ENCODE peak calls at places on chromosomes 7 and 10, in eight cellular contexts. One of them, this sample, is unnamed.

GRCh38 chr10:119135517-119135890 is 30.0 kb downstream of the SFXN4 start:
- DNase-seq in heart left ventricle: no peak
- DNase-seq in hepatocyte: peak
- DNase-seq in Panc1: no peak
- DNase-seq in RWPE1: no peak
- DNase-seq in PC-9: no peak
- DNase-seq in left lung: no peak
- DNase-seq in fibroblast of lung: peak
- DNase-seq in this sample: peak

GRCh38 chr10:75283150-75284096 is 47.7 kb upstream of the COMTD1 start:
- DNase-seq in fibroblast of lung: peak
- DNase-seq in hepatocyte: peak
- DNase-seq in heart left ventricle: no peak
- DNase-seq in Panc1: no peak
- DNase-seq in PC-9: no peak
- DNase-seq in RWPE1: no peak
- DNase-seq in left lung: no peak
- DNase-seq in this sample: no peak

GRCh38 chr10:6543431-6544005 is 36.6 kb downstream of the PRKCQ start:
- DNase-seq in left lung: no peak
- DNase-seq in hepatocyte: no peak
- DNase-seq in Panc1: no peak
- DNase-seq in RWPE1: no peak
- DNase-seq in fibroblast of lung: no peak
- DNase-seq in PC-9: no peak
- DNase-seq in heart left ventricle: no peak
- DNase-seq in this sample: no peak

GRCh38 chr10:123821136-123821535 is 70.5 kb downstream of the CPXM2 start:
- DNase-seq in fibroblast of lung: no peak
- DNase-seq in PC-9: no peak
- DNase-seq in RWPE1: no peak
- DNase-seq in heart left ventricle: no peak
- DNase-seq in left lung: no peak
- DNase-seq in hepatocyte: no peak
- DNase-seq in Panc1: no peak
- DNase-seq in this sample: no peak

GRCh38 chr10:4725917-4726606 is 99.9 kb upstream of the AKR1E2 start:
- DNase-seq in hepatocyte: peak
- DNase-seq in PC-9: peak
- DNase-seq in Panc1: peak
- DNase-seq in heart left ventricle: no peak
- DNase-seq in RWPE1: peak
- DNase-seq in fibroblast of lung: peak
- DNase-seq in left lung: no peak
- DNase-seq in this sample: no peak

GRCh38 chr7:93011351-93012294 is 106.2 kb downstream of the SAMD9 start:
- DNase-seq in hepatocyte: peak
- DNase-seq in fibroblast of lung: peak
- DNase-seq in left lung: no peak
- DNase-seq in RWPE1: peak
- DNase-seq in heart left ventricle: no peak
- DNase-seq in Panc1: no peak
- DNase-seq in PC-9: no peak
- DNase-seq in this sample: no peak

GRCh38 chr10:91536790-91537189 is 96.1 kb downstream of the PPP1R3C start:
- DNase-seq in heart left ventricle: no peak
- DNase-seq in PC-9: no peak
- DNase-seq in RWPE1: no peak
- DNase-seq in hepatocyte: no peak
- DNase-seq in left lung: no peak
- DNase-seq in Panc1: no peak
- DNase-seq in fibroblast of lung: no peak
- DNase-seq in this sample: no peak

GRCh38 chr7:73350311-73351068 is 22.5 kb downstream of the FKBP6 start:
- DNase-seq in heart left ventricle: no peak
- DNase-seq in hepatocyte: no peak
- DNase-seq in PC-9: no peak
- DNase-seq in RWPE1: no peak
- DNase-seq in left lung: no peak
- DNase-seq in Panc1: no peak
- DNase-seq in fibroblast of lung: no peak
- DNase-seq in this sample: no peak

GRCh38 chr7:101875215-101875846 is 57.9 kb downstream of the CUX1 start:
- DNase-seq in heart left ventricle: no peak
- DNase-seq in RWPE1: no peak
- DNase-seq in hepatocyte: no peak
- DNase-seq in fibroblast of lung: no peak
- DNase-seq in left lung: no peak
- DNase-seq in Panc1: no peak
- DNase-seq in PC-9: no peak
- DNase-seq in this sample: no peak

GRCh38 chr10:43160919-43161251 is 22.6 kb downstream of the CSGALNACT2 start:
- DNase-seq in Panc1: no peak
- DNase-seq in PC-9: no peak
- DNase-seq in heart left ventricle: no peak
- DNase-seq in RWPE1: no peak
- DNase-seq in left lung: no peak
- DNase-seq in hepatocyte: no peak
- DNase-seq in fibroblast of lung: no peak
- DNase-seq in this sample: no peak

GRCh38 chr7:105387621-105388372 is 924 bp downstream of the SRPK2 start:
- DNase-seq in Panc1: no peak
- DNase-seq in hepatocyte: peak
- DNase-seq in RWPE1: peak
- DNase-seq in heart left ventricle: peak
- DNase-seq in left lung: peak
- DNase-seq in fibroblast of lung: peak
- DNase-seq in PC-9: peak
- DNase-seq in this sample: no peak
- TF ChIP-seq CTCF in Panc1: no peak
- TF ChIP-seq CTCF in hepatocyte: peak
- TF ChIP-seq CTCF in RWPE1: no peak
- TF ChIP-seq CTCF in heart left ventricle: no peak
- TF ChIP-seq CTCF in left lung: no peak
- TF ChIP-seq CTCF in fibroblast of lung: no peak
- TF ChIP-seq CTCF in PC-9: no peak
- TF ChIP-seq CTCF in this sample: no peak

GRCh38 chr10:71621263-71621751 is 98.3 kb downstream of the C10orf105 start:
- DNase-seq in heart left ventricle: no peak
- DNase-seq in hepatocyte: no peak
- DNase-seq in left lung: no peak
- DNase-seq in fibroblast of lung: peak
- DNase-seq in RWPE1: no peak
- DNase-seq in PC-9: no peak
- DNase-seq in Panc1: no peak
- DNase-seq in this sample: no peak

GRCh38 chr10:71621783-71622526 is 97.6 kb downstream of the C10orf105 start:
- DNase-seq in heart left ventricle: no peak
- DNase-seq in hepatocyte: peak
- DNase-seq in fibroblast of lung: peak
- DNase-seq in left lung: no peak
- DNase-seq in Panc1: no peak
- DNase-seq in PC-9: peak
- DNase-seq in RWPE1: peak
- DNase-seq in this sample: no peak

GRCh38 chr10:71622656-71623055 is 96.9 kb downstream of the C10orf105 start:
- DNase-seq in Panc1: no peak
- DNase-seq in fibroblast of lung: no peak
- DNase-seq in left lung: no peak
- DNase-seq in RWPE1: no peak
- DNase-seq in hepatocyte: no peak
- DNase-seq in heart left ventricle: no peak
- DNase-seq in PC-9: no peak
- DNase-seq in this sample: no peak

GRCh38 chr10:71623986-71624291 is 95.6 kb downstream of the C10orf105 start:
- DNase-seq in Panc1: no peak
- DNase-seq in fibroblast of lung: no peak
- DNase-seq in PC-9: no peak
- DNase-seq in heart left ventricle: no peak
- DNase-seq in left lung: no peak
- DNase-seq in RWPE1: no peak
- DNase-seq in hepatocyte: no peak
- DNase-seq in this sample: no peak

DNA sequence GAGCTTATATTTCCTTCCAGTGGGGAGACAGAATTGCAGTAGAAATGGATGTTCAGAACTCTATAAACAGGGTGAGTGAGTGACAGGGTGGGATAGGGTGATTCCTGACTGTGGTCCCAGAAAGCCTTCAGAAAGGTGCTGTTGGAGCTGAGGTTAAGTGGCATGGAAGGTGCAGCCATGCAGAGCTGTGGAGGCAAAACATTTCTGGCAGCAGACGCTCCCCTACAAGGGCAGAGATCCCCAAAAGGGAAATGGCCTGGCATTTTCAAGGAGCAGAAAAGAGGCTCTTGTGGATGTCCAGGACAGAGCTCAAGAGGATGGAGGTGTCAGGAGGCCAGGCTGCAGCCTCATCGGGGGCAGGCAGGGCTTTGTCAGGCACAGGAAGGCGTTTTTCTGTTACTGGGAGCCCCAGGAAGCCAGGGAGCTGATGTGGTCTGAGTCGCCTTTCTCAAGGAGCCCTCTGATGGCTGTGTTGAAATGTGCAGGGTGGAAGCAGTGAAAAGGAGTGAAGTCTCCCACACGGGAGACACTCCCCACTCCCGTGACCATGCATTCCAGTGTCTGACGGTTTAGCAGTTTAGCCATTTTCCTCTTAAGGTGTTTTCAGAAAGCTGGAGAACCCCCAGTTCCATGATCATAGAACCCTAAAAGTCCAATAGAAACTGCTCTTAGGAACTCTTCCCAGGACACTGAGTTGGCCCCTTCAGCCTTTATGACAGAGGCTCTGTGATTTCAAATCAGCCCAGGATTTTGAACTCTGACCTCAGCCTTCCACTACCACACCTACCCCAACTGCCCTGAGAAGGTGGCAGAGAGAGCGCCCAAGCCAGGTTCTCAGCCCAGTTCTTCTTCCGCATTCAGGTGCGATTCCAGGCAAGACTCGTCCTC is 96.2 kb downstream of the C10orf105 start:
- DNase-seq in RWPE1: peak
- DNase-seq in heart left ventricle: no peak
- DNase-seq in PC-9: no peak
- DNase-seq in hepatocyte: peak
- DNase-seq in fibroblast of lung: peak
- DNase-seq in left lung: no peak
- DNase-seq in Panc1: no peak
- DNase-seq in this sample: no peak
- TF ChIP-seq CTCF in RWPE1: no peak
- TF ChIP-seq CTCF in heart left ventricle: peak
- TF ChIP-seq CTCF in PC-9: peak
- TF ChIP-seq CTCF in hepatocyte: peak
- TF ChIP-seq CTCF in fibroblast of lung: peak
- TF ChIP-seq CTCF in left lung: no peak
- TF ChIP-seq CTCF in Panc1: no peak
- TF ChIP-seq CTCF in this sample: peak

DNA sequence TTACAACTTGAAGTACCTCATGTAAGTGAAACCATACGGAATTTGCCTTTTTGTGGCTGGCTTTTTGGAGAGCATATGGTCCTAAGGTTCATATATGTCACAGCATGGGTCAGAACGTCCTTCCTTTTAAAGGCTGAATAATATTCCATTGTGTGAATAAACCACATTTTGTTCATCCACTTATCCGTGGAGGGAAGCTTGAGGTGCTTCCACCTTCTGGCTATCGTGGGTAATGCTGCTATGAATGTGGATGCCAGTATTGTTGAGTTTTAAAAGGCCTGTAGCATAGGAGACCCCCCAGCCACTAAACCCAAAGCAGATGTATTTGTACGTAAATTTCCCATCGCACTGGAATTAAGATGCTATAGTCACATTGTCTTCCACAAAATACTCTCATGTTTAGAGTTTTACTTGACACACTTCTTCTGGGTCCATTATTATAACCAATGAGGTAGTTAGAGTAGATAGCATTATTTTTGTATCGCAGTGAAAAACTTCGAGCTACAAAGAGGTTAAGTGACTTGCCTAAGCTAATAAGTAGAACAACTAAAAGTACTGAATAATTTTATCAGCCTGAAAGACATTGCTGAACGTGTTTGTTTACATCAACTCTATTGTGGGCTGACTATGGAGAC is 182.9 kb upstream of the CTBP2 start:
- DNase-seq in hepatocyte: peak
- DNase-seq in PC-9: no peak
- DNase-seq in Panc1: peak
- DNase-seq in heart left ventricle: no peak
- DNase-seq in fibroblast of lung: peak
- DNase-seq in RWPE1: peak
- DNase-seq in left lung: no peak
- DNase-seq in this sample: no peak
- TF ChIP-seq CTCF in hepatocyte: peak
- TF ChIP-seq CTCF in PC-9: peak
- TF ChIP-seq CTCF in Panc1: peak
- TF ChIP-seq CTCF in heart left ventricle: peak
- TF ChIP-seq CTCF in fibroblast of lung: peak
- TF ChIP-seq CTCF in RWPE1: peak
- TF ChIP-seq CTCF in left lung: peak
- TF ChIP-seq CTCF in this sample: peak

GRCh38 chr7:139899328-139900020 is 70.4 kb downstream of the TBXAS1 start:
- DNase-seq in Panc1: no peak
- DNase-seq in left lung: no peak
- DNase-seq in heart left ventricle: no peak
- DNase-seq in fibroblast of lung: no peak
- DNase-seq in RWPE1: no peak
- DNase-seq in hepatocyte: no peak
- DNase-seq in PC-9: no peak
- DNase-seq in this sample: no peak

GRCh38 chr7:139902436-139903102 is 73.5 kb downstream of the TBXAS1 start:
- DNase-seq in Panc1: no peak
- DNase-seq in fibroblast of lung: peak
- DNase-seq in hepatocyte: no peak
- DNase-seq in RWPE1: no peak
- DNase-seq in PC-9: no peak
- DNase-seq in heart left ventricle: no peak
- DNase-seq in left lung: no peak
- DNase-seq in this sample: no peak

GRCh38 chr7:139897422-139898085 is 68.5 kb downstream of the TBXAS1 start:
- DNase-seq in fibroblast of lung: no peak
- DNase-seq in hepatocyte: no peak
- DNase-seq in left lung: no peak
- DNase-seq in Panc1: no peak
- DNase-seq in RWPE1: no peak
- DNase-seq in heart left ventricle: no peak
- DNase-seq in PC-9: no peak
- DNase-seq in this sample: peak

GRCh38 chr7:139901411-139901810 is 72.3 kb downstream of the TBXAS1 start:
- DNase-seq in hepatocyte: no peak
- DNase-seq in heart left ventricle: no peak
- DNase-seq in PC-9: no peak
- DNase-seq in RWPE1: no peak
- DNase-seq in fibroblast of lung: no peak
- DNase-seq in left lung: no peak
- DNase-seq in Panc1: no peak
- DNase-seq in this sample: no peak

DNA sequence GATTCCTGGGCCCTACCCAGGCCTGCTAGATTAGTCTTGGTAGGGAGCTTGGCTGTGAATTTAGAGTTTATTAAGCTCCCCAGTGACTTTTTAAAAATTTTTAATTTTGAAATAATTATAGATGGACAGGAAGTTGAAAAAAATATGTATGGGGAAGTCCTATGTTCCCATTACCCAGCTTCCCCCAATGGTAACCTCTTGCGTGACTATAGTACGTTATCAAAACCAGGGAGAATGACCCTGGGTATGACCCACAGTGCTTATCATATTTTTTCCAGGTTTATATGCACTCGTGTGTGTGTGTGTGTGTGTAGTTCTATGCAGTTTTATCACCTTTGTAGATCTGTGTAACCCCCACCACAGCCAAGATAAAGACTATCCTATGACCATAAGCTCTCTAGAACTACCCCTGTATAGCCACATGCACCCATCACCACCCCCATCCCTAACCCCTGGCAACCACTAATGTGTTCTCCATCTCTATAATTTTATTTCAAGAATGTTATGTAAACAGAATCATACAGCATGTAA is 72.8 kb downstream of the TBXAS1 start:
- DNase-seq in PC-9: no peak
- DNase-seq in RWPE1: no peak
- DNase-seq in heart left ventricle: no peak
- DNase-seq in Panc1: no peak
- DNase-seq in fibroblast of lung: no peak
- DNase-seq in hepatocyte: no peak
- DNase-seq in left lung: no peak
- DNase-seq in this sample: no peak
- TF ChIP-seq CTCF in PC-9: no peak
- TF ChIP-seq CTCF in RWPE1: no peak
- TF ChIP-seq CTCF in heart left ventricle: no peak
- TF ChIP-seq CTCF in Panc1: no peak
- TF ChIP-seq CTCF in fibroblast of lung: no peak
- TF ChIP-seq CTCF in hepatocyte: no peak
- TF ChIP-seq CTCF in left lung: no peak
- TF ChIP-seq CTCF in this sample: no peak

This sample was measured in CD14-positive monocyte.